ENCODE peak calls at places on chromosomes 7 and 10, in ten cellular contexts. P is KBM-7, Q is EH, V is cardiac septum, N is Calu3, D is GM04503, I is AG04450, J is lower leg skin, H is AG10803, F is HEK293T. C is an unnamed sample.

GRCh38 chr10:103718247-103718620 is 137.1 kb downstream of the SH3PXD2A start:
- DNase-seq in F (no peak), Q (no peak), H (no peak), P (no peak), J (no peak), V (no peak), N (no peak), D (no peak), I (no peak), C (no peak)

GRCh38 chr10:58836991-58837390 is 324.3 kb downstream of the BICC1 start:
- DNase-seq in N (no peak), Q (no peak), J (no peak), F (no peak), P (no peak), I (no peak), D (no peak), H (no peak), V (no peak), C (no peak)

GRCh38 chr7:82677493-82677892 is 233.9 kb upstream of the CACNA2D1 start:
- DNase-seq in D (no peak), H (peak), Q (peak), F (no peak), P (peak), J (no peak), I (no peak), V (peak), N (no peak), C (no peak)

GRCh38 chr7:1532456-1533254 is 2.2 kb downstream of the MAFK start:
- DNase-seq in D (peak), Q (peak), H (peak), J (peak), P (peak), N (peak), F (no peak), V (peak), I (peak), C (peak)

GRCh38 chr7:8963722-8964121 is 530.3 kb downstream of the NXPH1 start:
- DNase-seq in P (no peak), D (no peak), N (no peak), Q (no peak), I (no peak), J (no peak), H (no peak), V (no peak), F (no peak), C (no peak)

GRCh38 chr7:140214075-140214684 is 37.4 kb upstream of the KDM7A start:
- DNase-seq in N (no peak), H (peak), P (no peak), V (no peak), F (no peak), I (no peak), J (no peak), Q (no peak), D (no peak), C (no peak)

GRCh38 chr7:778968-779451 is 51.9 kb upstream of the PRKAR1B start:
- DNase-seq in Q (peak), D (no peak), H (no peak), I (no peak), N (no peak), J (no peak), V (no peak), P (no peak), F (no peak), C (no peak)

GRCh38 chr10:114885430-114885829 is 52.6 kb upstream of the TRUB1 start:
- DNase-seq in F (no peak), D (no peak), P (no peak), V (no peak), J (no peak), N (no peak), I (no peak), H (no peak), Q (no peak), C (no peak)

GRCh38 chr7:30740417-30741181 is 11.3 kb upstream of the INMT start:
- DNase-seq in N (peak), J (peak), P (peak), I (peak), V (no peak), F (peak), D (no peak), H (peak), Q (peak), C (no peak)

GRCh38 chr7:103656221-103656620 is 210.2 kb upstream of the SLC26A5 start:
- DNase-seq in Q (no peak), F (no peak), N (no peak), P (no peak), I (no peak), D (no peak), J (no peak), H (no peak), V (no peak), C (no peak)

GRCh38 chr7:151759591-151760042 is 117.3 kb downstream of the PRKAG2 start:
- DNase-seq in P (peak), I (no peak), N (peak), J (peak), Q (peak), V (peak), D (no peak), F (peak), H (peak), C (no peak)

GRCh38 chr10:120735773-120736371 is 115.3 kb upstream of the WDR11 start:
- DNase-seq in N (no peak), H (peak), D (no peak), P (peak), Q (peak), V (no peak), J (no peak), F (peak), I (no peak), C (no peak)

GRCh38 chr7:127447326-127447945 is 54.9 kb upstream of the ZNF800 start:
- DNase-seq in P (peak), N (peak), I (peak), Q (peak), H (peak), V (no peak), D (no peak), F (peak), J (no peak), C (no peak)

GRCh38 chr10:84197643-84198042 is 3.3 kb downstream of the CDHR1 start:
- DNase-seq in V (no peak), F (no peak), D (no peak), N (no peak), I (no peak), P (no peak), Q (no peak), J (no peak), H (no peak), C (no peak)

GRCh38 chr10:10818082-10818481 is 199.6 kb upstream of the CELF2 start:
- DNase-seq in N (no peak), V (no peak), D (no peak), H (peak), F (no peak), Q (peak), P (no peak), I (no peak), J (peak), C (no peak)

GRCh38 chr10:49115796-49116508 is 630 bp upstream of the VSTM4 start:
- DNase-seq in P (no peak), F (no peak), D (no peak), V (no peak), H (no peak), Q (no peak), N (no peak), J (no peak), I (no peak), C (no peak)

GRCh38 chr10:93821051-93821772 is 63.5 kb downstream of the LGI1 start:
- DNase-seq in F (no peak), Q (peak), I (no peak), V (no peak), P (peak), J (no peak), D (no peak), H (peak), N (no peak), C (no peak)

GRCh38 chr10:131636116-131636515 is 264.7 kb upstream of the PPP2R2D start:
- DNase-seq in F (no peak), Q (no peak), I (no peak), V (no peak), N (no peak), P (no peak), J (no peak), D (no peak), H (no peak), C (no peak)

GRCh38 chr10:114624941-114625780 is 32.9 kb downstream of the ABLIM1 start:
- DNase-seq in Q (no peak), N (no peak), H (no peak), V (no peak), J (no peak), I (no peak), P (no peak), F (no peak), D (no peak), C (no peak)

GRCh38 chr7:112149734-112150133 is 56.5 kb downstream of the DOCK4 start:
- DNase-seq in N (no peak), J (no peak), F (no peak), P (no peak), V (no peak), D (no peak), Q (no peak), H (no peak), I (no peak), C (no peak)

GRCh38 chr7:867001-867405 is 9.4 kb upstream of the GET4 start:
- DNase-seq in P (no peak), H (peak), F (no peak), Q (peak), J (peak), I (peak), V (no peak), D (peak), N (no peak), C (peak)

GRCh38 chr10:63137306-63137705 is 4.2 kb downstream of the NRBF2 start:
- DNase-seq in V (no peak), Q (peak), D (no peak), I (no peak), H (peak), N (no peak), J (no peak), F (no peak), P (no peak), C (no peak)

GRCh38 chr7:111499027-111499426 is 63.3 kb downstream of the IMMP2L start:
- DNase-seq in H (peak), Q (peak), V (no peak), D (no peak), F (no peak), I (peak), N (peak), J (no peak), P (no peak), C (no peak)

GRCh38 chr7:114021135-114021534 is 102.3 kb upstream of the PPP1R3A start:
- DNase-seq in F (peak), V (no peak), D (no peak), Q (peak), P (no peak), I (no peak), J (no peak), H (no peak), N (no peak), C (no peak)

GRCh38 chr7:30977896-30978564 is 14.3 kb downstream of the GHRHR start:
- DNase-seq in V (peak), I (no peak), N (peak), J (no peak), H (peak), D (no peak), Q (peak), F (peak), P (peak), C (no peak)

GRCh38 chr7:114708646-114709045 is 213.2 kb upstream of the MDFIC start:
- DNase-seq in H (no peak), J (no peak), F (no peak), I (no peak), D (no peak), V (no peak), Q (no peak), N (no peak), P (no peak), C (no peak)

GRCh38 chr7:36881206-36881605 is 156.9 kb upstream of the AOAH start:
- DNase-seq in N (no peak), P (no peak), J (peak), F (no peak), D (no peak), I (no peak), Q (no peak), V (no peak), H (no peak), C (no peak)

GRCh38 chr7:151403764-151404163 is 6.1 kb downstream of the WDR86 start:
- DNase-seq in F (no peak), I (no peak), J (no peak), D (no peak), P (no peak), Q (no peak), H (no peak), V (no peak), N (peak), C (no peak)

GRCh38 chr10:72889391-72889831 is 4.1 kb upstream of the OIT3 start:
- DNase-seq in F (no peak), Q (peak), P (no peak), D (no peak), N (no peak), V (no peak), J (peak), I (peak), H (peak), C (no peak)

GRCh38 chr7:21944616-21945373 is 904 bp downstream of the CDCA7L start:
- DNase-seq in H (peak), J (peak), V (peak), D (peak), F (peak), P (peak), N (peak), I (no peak), Q (no peak), C (no peak)

GRCh38 chr10:88401671-88402347 is 181.3 kb downstream of the RNLS start:
- DNase-seq in J (no peak), Q (peak), I (no peak), P (peak), D (no peak), V (no peak), N (no peak), H (peak), F (no peak), C (no peak)

GRCh38 chr7:93016085-93016471 is 101.7 kb downstream of the SAMD9 start:
- DNase-seq in D (no peak), V (no peak), I (no peak), H (peak), Q (peak), J (no peak), N (no peak), F (no peak), P (peak), C (no peak)

GRCh38 chr7:22617166-22617565 is 109.8 kb upstream of the IL6 start:
- DNase-seq in I (no peak), P (no peak), V (no peak), D (peak), H (peak), Q (peak), F (no peak), J (no peak), N (no peak), C (no peak)

GRCh38 chr7:68245688-68246087 is 1249.1 kb downstream of the TYW1 start:
- DNase-seq in Q (no peak), F (no peak), N (no peak), V (no peak), J (no peak), I (no peak), P (no peak), H (peak), D (peak), C (no peak)